ENCODE peak calls at places on chromosomes 2 and 18, in six cellular contexts. M, U, V, D, L and J are unnamed samples.
A peak's percentile ranks its signal among the peaks of the same experiment; 100 is the strongest.

GRCh38 chr2:234278556-234279286 is 218.2 kb downstream of the ARL4C start:
- DNase-seq in D (no peak), V (no peak), L (no peak), U (no peak), M (no peak), J (no peak)

GRCh38 chr18:77071711-77072292 is 60.8 kb downstream of the MBP start:
- DNase-seq in D (no peak), V (peak; percentile 88), M (no peak), U (no peak), L (peak; percentile 83), J (no peak)

GRCh38 chr2:121910139-121910538 is 154.7 kb downstream of the TSN start:
- DNase-seq in D (no peak), L (no peak), M (no peak), U (no peak), V (peak; percentile 54), J (no peak)

GRCh38 chr2:26376799-26377198 is 24.9 kb upstream of the DRC1 start:
- DNase-seq in U (no peak), M (no peak), V (no peak), D (no peak), L (no peak), J (no peak)

GRCh38 chr2:50118951-50119702 is 912.8 kb downstream of the NRXN1 start:
- DNase-seq in D (no peak), M (no peak), V (no peak), L (no peak), U (no peak), J (no peak)

GRCh38 chr2:167190053-167190452 is 301.8 kb downstream of the XIRP2 start:
- DNase-seq in U (no peak), M (no peak), D (no peak), L (peak; percentile 78), V (peak; percentile 50), J (no peak)

GRCh38 chr2:112542974-112543760 is 902 bp downstream of the POLR1B start:
- DNase-seq in D (peak; percentile 23), L (peak; percentile 56), M (peak; percentile 29), U (no peak), V (no peak), J (peak; percentile 18)

GRCh38 chr2:38509947-38510326 is 92.8 kb downstream of the HNRNPLL start:
- DNase-seq in V (no peak), D (no peak), U (no peak), L (no peak), M (no peak), J (no peak)

GRCh38 chr2:177064417-177064816 is 148.2 kb upstream of the HNRNPA3 start:
- DNase-seq in D (no peak), U (no peak), V (no peak), M (no peak), L (no peak), J (no peak)
- TF ChIP-seq CTCF in D (no peak), U (no peak), V (no peak), M (no peak), L (no peak), J (no peak)

GRCh38 chr18:49335677-49336076 is 124.8 kb downstream of the DYM start:
- DNase-seq in V (no peak), U (no peak), D (peak; percentile 19), M (no peak), L (no peak), J (peak; percentile 50)
- TF ChIP-seq CTCF in V (peak; percentile 45), U (no peak), D (peak; percentile 21), M (no peak), L (no peak), J (peak; percentile 37)

GRCh38 chr2:164115806-164116205 is 380.0 kb upstream of the FIGN start:
- DNase-seq in V (no peak), L (no peak), U (no peak), M (no peak), D (no peak), J (no peak)
- TF ChIP-seq CTCF in V (no peak), L (no peak), U (no peak), M (no peak), D (no peak), J (no peak)

DNA sequence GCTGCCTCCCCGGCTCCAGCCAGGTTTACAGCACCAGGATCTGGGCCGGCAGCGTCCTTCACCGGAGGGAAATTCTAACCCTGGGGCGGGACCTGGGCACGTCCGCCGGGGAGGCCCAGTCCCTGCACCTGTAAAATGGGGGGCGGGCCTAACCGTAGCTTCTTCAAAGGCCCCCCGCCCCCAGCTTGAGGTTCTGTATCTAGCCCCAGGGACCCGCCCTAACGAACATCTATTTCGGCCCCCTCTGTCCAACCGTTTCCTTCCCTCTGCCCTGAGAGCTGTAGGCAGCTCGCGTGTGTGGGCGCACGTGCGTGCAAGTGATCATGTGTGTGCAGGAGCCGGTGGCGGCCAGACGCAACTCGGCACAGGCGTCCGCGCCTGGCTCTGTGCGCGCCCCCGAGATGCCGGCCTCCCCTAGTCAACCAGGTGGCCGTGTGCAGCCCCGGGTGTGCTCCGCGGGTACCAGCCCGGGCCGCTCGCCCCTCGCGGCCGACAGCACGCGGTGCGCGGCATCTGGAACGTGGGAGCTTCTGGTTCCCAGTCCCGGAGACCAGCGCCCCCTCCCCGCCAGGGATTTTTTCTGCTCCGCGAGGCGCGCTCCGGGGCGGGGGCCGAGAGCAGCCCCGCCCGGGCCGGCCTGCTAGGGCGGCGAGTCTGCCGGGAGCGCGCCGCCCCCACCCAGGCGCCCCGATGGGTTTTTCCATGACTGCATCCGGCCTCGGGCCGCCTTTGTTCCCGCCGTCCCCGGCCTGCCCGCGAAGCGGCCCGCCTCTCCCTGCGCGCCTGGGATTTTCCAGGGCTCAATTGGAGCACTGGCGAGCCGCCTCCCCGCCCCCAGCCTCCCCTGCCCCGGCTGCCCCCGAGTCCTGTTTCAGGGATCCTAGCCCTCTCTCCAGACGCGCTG is 21.2 kb downstream of the TEX44 start:
- DNase-seq in D (no peak), U (peak; percentile 91), L (peak; percentile 79), V (peak; percentile 68), M (peak; percentile 89), J (peak; percentile 90)
- TF ChIP-seq CTCF in D (no peak), U (peak; percentile 17), L (peak; percentile 15), V (peak; percentile 74), M (no peak), J (peak; percentile 43)

DNA sequence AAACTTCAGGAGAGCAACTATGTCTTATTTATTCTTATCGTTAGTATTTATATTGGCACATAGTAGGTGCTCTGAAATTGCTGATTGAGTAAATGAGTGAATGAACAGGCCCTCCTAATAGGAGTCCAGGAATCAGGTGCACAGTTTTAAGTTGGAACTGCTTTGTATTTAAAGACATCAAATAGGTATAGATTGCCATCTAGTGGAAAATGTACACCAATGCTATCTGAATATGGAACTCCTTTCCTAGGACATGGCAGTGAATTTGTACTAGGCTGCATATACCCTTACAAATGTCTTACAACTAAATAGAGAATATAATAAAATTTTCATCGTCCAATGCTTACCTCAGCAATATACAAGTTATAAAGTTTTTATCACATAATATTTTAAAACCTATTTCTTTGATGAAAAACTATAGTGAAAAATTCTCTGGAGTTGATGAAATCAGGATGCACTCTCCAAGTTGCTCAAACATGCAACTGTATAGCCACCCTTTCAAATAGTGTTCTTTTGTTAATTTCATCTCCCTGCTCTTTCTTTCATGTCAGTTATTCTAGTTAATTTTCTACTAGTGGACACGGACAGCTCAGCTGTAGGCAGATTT is 318.9 kb upstream of the SYT4 start:
- DNase-seq in U (peak; percentile 40), M (no peak), D (no peak), V (peak; percentile 18), L (peak; percentile 40), J (no peak)
- TF ChIP-seq CTCF in U (peak; percentile 35), M (peak; percentile 40), D (peak; percentile 47), V (peak; percentile 75), L (peak; percentile 44), J (no peak)

GRCh38 chr2:28451793-28452533 is 43.9 kb upstream of the PLB1 start:
- DNase-seq in M (no peak), V (no peak), U (no peak), L (no peak), D (no peak), J (no peak)

GRCh38 chr2:28453396-28453795 is 42.5 kb upstream of the PLB1 start:
- DNase-seq in M (no peak), L (no peak), U (no peak), V (no peak), D (no peak), J (no peak)

GRCh38 chr2:28450901-28451565 is 44.8 kb upstream of the PLB1 start:
- DNase-seq in L (no peak), V (no peak), M (no peak), D (no peak), U (no peak), J (no peak)

GRCh38 chr2:28454016-28454930 is 41.6 kb upstream of the PLB1 start:
- DNase-seq in V (peak; percentile 67), L (peak; percentile 67), D (no peak), U (no peak), M (no peak), J (no peak)

GRCh38 chr2:28452534-28453081 is 43.3 kb upstream of the PLB1 start:
- DNase-seq in L (peak; percentile 75), V (peak; percentile 21), M (peak; percentile 85), D (peak; percentile 75), U (peak; percentile 79), J (peak; percentile 85)
- TF ChIP-seq CTCF in L (peak; percentile 98), V (peak; percentile 95), M (peak; percentile 88), D (peak; percentile 99), U (peak; percentile 94), J (peak; percentile 86)

GRCh38 chr2:97005353-97005752 is 19.0 kb upstream of the FAM178B start:
- DNase-seq in M (no peak), U (no peak), L (peak; percentile 17), V (no peak), D (no peak), J (peak; percentile 20)
- TF ChIP-seq CTCF in M (no peak), U (no peak), L (peak; percentile 8), V (peak; percentile 68), D (peak; percentile 36), J (peak; percentile 26)